ENCODE peak calls at places on chromosomes 4 and X, in four cellular contexts. K, T, A and X are unnamed samples.

GRCh38 chr4:147737623-147738022 is 5.7 kb downstream of the ARHGAP10 start:
- DNase-seq in K (no peak), T (no peak), A (no peak), X (no peak)

GRCh38 chrX:103817502-103817901 is 14.6 kb downstream of the RAB9B start:
- DNase-seq in K (peak; percentile 51), T (no peak), A (no peak), X (no peak)

GRCh38 chr4:108651068-108651794 is 832 bp downstream of the OSTC start:
- DNase-seq in K (peak; percentile 63), T (no peak), A (no peak), X (no peak)

GRCh38 chr4:35100932-35101331 is 1143.4 kb downstream of the ARAP2 start:
- DNase-seq in K (no peak), T (no peak), A (no peak), X (no peak)

GRCh38 chrX:21658152-21658737 is at the start of gene KLHL34:
- DNase-seq in K (no peak), T (no peak), A (no peak), X (no peak)

GRCh38 chrX:56429581-56429980 is 133.8 kb upstream of the UBQLN2 start:
- DNase-seq in K (no peak), T (no peak), A (no peak), X (no peak)

GRCh38 chr4:8589831-8590545 is 2.6 kb upstream of the CPZ start:
- DNase-seq in K (no peak), T (no peak), A (no peak), X (no peak)

GRCh38 chr4:145536044-145536443 is 54.4 kb downstream of the SMAD1 start:
- DNase-seq in K (peak; percentile 31), T (no peak), A (no peak), X (no peak)

GRCh38 chrX:34467437-34467836 is 189.6 kb downstream of the TMEM47 start:
- DNase-seq in K (no peak), T (no peak), A (no peak), X (no peak)

GRCh38 chr4:4333265-4333706 is 43.2 kb downstream of the ZBTB49 start:
- DNase-seq in K (peak; percentile 96), T (no peak), A (no peak), X (no peak)

GRCh38 chr4:108881190-108881589 is 118.3 kb upstream of the ETNPPL start:
- DNase-seq in K (peak; percentile 84), T (no peak), A (no peak), X (no peak)

GRCh38 chr4:10158355-10158942 is 41.9 kb upstream of the WDR1 start:
- DNase-seq in K (peak; percentile 74), T (no peak), A (no peak), X (no peak)

GRCh38 chr4:17690898-17691297 is 76.5 kb downstream of the MED28 start:
- DNase-seq in K (no peak), T (no peak), A (no peak), X (no peak)

GRCh38 chr4:156946508-156947197 is 24.9 kb downstream of the PDGFC start:
- DNase-seq in K (peak; percentile 83), T (no peak), A (no peak), X (no peak)

GRCh38 chr4:99447079-99447478 is 11.9 kb upstream of the ADH7 start:
- DNase-seq in K (peak; percentile 75), T (no peak), A (no peak), X (no peak)

GRCh38 chr4:119300072-119300387 is 21.9 kb downstream of the FABP2 start:
- DNase-seq in K (peak; percentile 75), T (peak; percentile 91), A (peak; percentile 78), X (peak; percentile 82)

GRCh38 chr4:138348055-138348454 is 105.9 kb upstream of the SLC7A11 start:
- DNase-seq in K (no peak), T (no peak), A (no peak), X (no peak)

GRCh38 chr4:7755529-7755928 is 184.1 kb downstream of the AFAP1 start:
- DNase-seq in K (no peak), T (no peak), A (no peak), X (no peak)

GRCh38 chrX:136191171-136191570 is 43.8 kb downstream of the FHL1 start:
- DNase-seq in K (no peak), T (no peak), A (no peak), X (no peak)

GRCh38 chrX:49263631-49264030 is 879 bp downstream of the FOXP3 start:
- DNase-seq in K (no peak), T (no peak), A (peak; percentile 11), X (no peak)

GRCh38 chr4:11585506-11585905 is 156.8 kb upstream of the HS3ST1 start:
- DNase-seq in K (peak; percentile 14), T (no peak), A (no peak), X (no peak)

GRCh38 chr4:139961344-139961948 is 192.5 kb downstream of the MAML3 start:
- DNase-seq in K (no peak), T (no peak), A (no peak), X (no peak)

GRCh38 chrX:119015407-119016242 is 41.2 kb downstream of the LONRF3 start:
- DNase-seq in K (peak; percentile 81), T (no peak), A (peak; percentile 62), X (no peak)

GRCh38 chrX:48936429-48937064 is 17.7 kb upstream of the PIM2 start:
- DNase-seq in K (no peak), T (no peak), A (no peak), X (no peak)

GRCh38 chrX:65596270-65596669 is 61.7 kb upstream of the LAS1L start:
- DNase-seq in K (peak; percentile 41), T (no peak), A (peak; percentile 64), X (no peak)

GRCh38 chr4:28505064-28505463 is 1644.4 kb downstream of the STIM2 start:
- DNase-seq in K (no peak), T (no peak), A (no peak), X (no peak)

GRCh38 chr4:55458164-55458563 is 62.4 kb downstream of the TMEM165 start:
- DNase-seq in K (peak; percentile 41), T (no peak), A (no peak), X (no peak)

GRCh38 chrX:117053260-117053659 is 590.5 kb upstream of the CT83 start:
- DNase-seq in K (no peak), T (no peak), A (no peak), X (no peak)

GRCh38 chr4:24551492-24552330 is 32.6 kb downstream of the DHX15 start:
- DNase-seq in K (peak; percentile 50), T (no peak), A (no peak), X (no peak)
- TF ChIP-seq CTCF in K (peak; percentile 48), T (peak; percentile 21), A (no peak), X (no peak)

GRCh38 chr4:93002240-93002639 is 698.5 kb downstream of the GRID2 start:
- DNase-seq in K (no peak), T (no peak), A (no peak), X (no peak)
- H3K4me1 ChIP-seq in K (no peaks in the 10 kb centered on the region), T (no peaks in the 10 kb centered on the region), A (no peaks in the 10 kb centered on the region), X (no peaks in the 10 kb centered on the region)

GRCh38 chr4:46270986-46271596 is 118.8 kb downstream of the GABRA2 start:
- DNase-seq in K (peak; percentile 29), T (no peak), A (no peak), X (no peak)

GRCh38 chr4:46277165-46277951 is 112.6 kb downstream of the GABRA2 start:
- DNase-seq in K (no peak), T (no peak), A (no peak), X (no peak)

GRCh38 chr4:46274717-46275116 is 115.2 kb downstream of the GABRA2 start:
- DNase-seq in K (peak; percentile 3), T (no peak), A (no peak), X (no peak)
- TF ChIP-seq CTCF in K (peak; percentile 28), T (no peak), A (no peak), X (no peak)

GRCh38 chr4:153553155-153553819 is 87.1 kb downstream of the TMEM131L start:
- DNase-seq in K (no peak), T (no peak), A (no peak), X (no peak)
- H3K4me1 ChIP-seq in K (peaks cover 15% of the 10 kb centered on the region), T (peaks cover 70% of the 10 kb centered on the region), A (peaks cover 39% of the 10 kb centered on the region), X (no peaks in the 10 kb centered on the region)

GRCh38 chr4:179927473-179927872 is 2315.7 kb upstream of the TENM3 start:
- DNase-seq in K (no peak), T (no peak), A (no peak), X (no peak)
- TF ChIP-seq CTCF in K (no peak), T (no peak), A (no peak), X (no peak)

DNA sequence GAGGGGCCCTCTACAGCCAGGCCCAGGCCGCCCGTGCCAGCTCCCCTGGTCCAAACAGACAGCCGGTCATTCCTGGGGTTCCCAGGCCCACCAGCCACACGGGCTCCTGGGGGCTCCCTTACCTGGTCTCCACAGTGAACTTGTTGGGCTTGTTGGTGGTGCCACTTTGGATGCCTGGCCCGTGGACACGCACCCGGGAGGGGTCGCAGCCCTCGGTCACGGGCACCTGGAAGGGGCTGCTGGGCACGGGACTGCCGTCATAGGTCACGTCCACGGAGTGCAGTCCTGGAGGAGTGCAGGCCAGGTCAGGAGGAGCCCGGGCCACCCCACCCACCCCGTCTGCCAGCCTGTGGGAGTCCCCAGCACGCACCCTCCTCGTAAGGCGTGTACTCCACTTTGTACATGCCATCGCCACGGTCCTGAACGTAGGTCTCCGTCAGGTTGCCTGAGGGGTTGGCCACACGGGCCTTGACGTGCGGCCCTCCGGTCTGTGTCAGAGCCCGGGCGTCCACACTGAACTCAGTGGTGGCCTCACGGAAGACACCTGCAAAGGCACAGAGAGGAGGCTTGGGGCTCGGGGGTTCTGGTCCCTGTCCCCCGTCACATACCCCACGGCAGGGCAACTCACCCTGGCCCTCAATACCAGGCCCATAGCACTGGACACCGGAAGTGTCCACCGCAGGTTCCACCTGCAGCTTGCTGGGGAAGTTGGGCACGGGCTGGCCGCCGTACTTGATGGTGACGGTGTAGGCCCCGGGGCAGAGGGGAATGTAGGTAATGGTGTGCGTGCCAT is 14.9 kb downstream of the FLNA start:
- DNase-seq in K (no peak), T (no peak), A (no peak), X (no peak)
- H3K4me1 ChIP-seq in K (no peaks in the 10 kb centered on the region), T (peaks cover 57% of the 10 kb centered on the region), A (peaks cover 24% of the 10 kb centered on the region), X (peaks cover 3% of the 10 kb centered on the region)

DNA sequence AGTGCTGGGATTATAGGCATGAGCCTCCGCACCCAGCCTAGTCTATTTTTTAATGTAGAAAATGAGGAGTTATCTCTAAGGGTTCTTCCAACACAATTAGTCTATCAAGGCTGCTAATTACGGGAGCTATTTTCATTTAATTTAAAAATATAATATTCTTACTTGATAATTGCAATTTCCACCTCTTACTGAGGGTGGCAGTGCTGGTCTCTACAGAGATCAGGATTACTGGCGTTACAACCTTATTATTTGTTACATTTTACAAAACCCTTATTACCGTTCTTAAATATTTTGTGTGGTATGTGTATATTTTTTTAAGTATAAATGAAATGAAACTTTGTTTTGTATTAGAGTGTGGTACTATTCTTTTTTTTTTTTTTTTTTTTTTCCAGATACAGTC is 17.6 kb upstream of the GK start:
- DNase-seq in K (peak; percentile 26), T (no peak), A (no peak), X (no peak)
- TF ChIP-seq CTCF in K (peak; percentile 39), T (no peak), A (no peak), X (no peak)